ENCODE peak calls at places on chromosomes 1 and 21, in four cellular contexts. One of them, this sample, is unnamed.

GRCh38 chr1:16924919-16925477 is 3.3 kb downstream of the CROCC start:
- DNase-seq in activated effector memory CD4-positive, alpha-beta T cell treated with Interleukin-2 at 50 U/mL for 16 hours: no peak
- DNase-seq in Kasumi-1: no peak
- DNase-seq in adrenal gland: no peak
- DNase-seq in this sample: no peak

GRCh38 chr1:32321712-32322291 is 14.2 kb downstream of the MARCKSL1 start:
- DNase-seq in activated effector memory CD4-positive, alpha-beta T cell treated with Interleukin-2 at 50 U/mL for 16 hours: peak; percentile 14
- DNase-seq in Kasumi-1: peak; percentile 11
- DNase-seq in adrenal gland: no peak
- DNase-seq in this sample: no peak

GRCh38 chr1:210072129-210072528 is 134.1 kb downstream of the SYT14 start:
- DNase-seq in activated effector memory CD4-positive, alpha-beta T cell treated with Interleukin-2 at 50 U/mL for 16 hours: no peak
- DNase-seq in Kasumi-1: no peak
- DNase-seq in adrenal gland: no peak
- DNase-seq in this sample: no peak

GRCh38 chr21:45082715-45083114 is 8.3 kb downstream of the ADARB1 start:
- DNase-seq in activated effector memory CD4-positive, alpha-beta T cell treated with Interleukin-2 at 50 U/mL for 16 hours: no peak
- DNase-seq in Kasumi-1: no peak
- DNase-seq in adrenal gland: no peak
- DNase-seq in this sample: no peak

GRCh38 chr21:46069166-46069565 is 28.7 kb upstream of the COL6A2 start:
- DNase-seq in activated effector memory CD4-positive, alpha-beta T cell treated with Interleukin-2 at 50 U/mL for 16 hours: no peak
- DNase-seq in Kasumi-1: no peak
- DNase-seq in adrenal gland: no peak
- DNase-seq in this sample: no peak

GRCh38 chr1:172108494-172108893 is 267.2 kb downstream of the DNM3 start:
- DNase-seq in activated effector memory CD4-positive, alpha-beta T cell treated with Interleukin-2 at 50 U/mL for 16 hours: no peak
- DNase-seq in Kasumi-1: no peak
- DNase-seq in adrenal gland: no peak
- DNase-seq in this sample: no peak

GRCh38 chr1:218171302-218171893 is 113.7 kb upstream of the RRP15 start:
- DNase-seq in activated effector memory CD4-positive, alpha-beta T cell treated with Interleukin-2 at 50 U/mL for 16 hours: no peak
- DNase-seq in Kasumi-1: peak; percentile 83
- DNase-seq in adrenal gland: no peak
- DNase-seq in this sample: no peak

GRCh38 chr1:100955322-100955721 is 59.4 kb downstream of the SLC30A7 start:
- DNase-seq in activated effector memory CD4-positive, alpha-beta T cell treated with Interleukin-2 at 50 U/mL for 16 hours: no peak
- DNase-seq in Kasumi-1: no peak
- DNase-seq in adrenal gland: no peak
- DNase-seq in this sample: no peak

GRCh38 chr1:210434224-210434623 is 105.5 kb downstream of the HHAT start:
- DNase-seq in activated effector memory CD4-positive, alpha-beta T cell treated with Interleukin-2 at 50 U/mL for 16 hours: no peak
- DNase-seq in Kasumi-1: no peak
- DNase-seq in adrenal gland: no peak
- DNase-seq in this sample: no peak

GRCh38 chr1:47887060-47887851 is 109.9 kb downstream of the TRABD2B start:
- DNase-seq in activated effector memory CD4-positive, alpha-beta T cell treated with Interleukin-2 at 50 U/mL for 16 hours: no peak
- DNase-seq in Kasumi-1: no peak
- DNase-seq in adrenal gland: no peak
- DNase-seq in this sample: no peak

GRCh38 chr1:156941675-156942074 is 21.2 kb downstream of the LRRC71 start:
- DNase-seq in activated effector memory CD4-positive, alpha-beta T cell treated with Interleukin-2 at 50 U/mL for 16 hours: no peak
- DNase-seq in Kasumi-1: no peak
- DNase-seq in adrenal gland: no peak
- DNase-seq in this sample: no peak

GRCh38 chr1:94708811-94709210 is 111.3 kb upstream of the SLC44A3 start:
- DNase-seq in activated effector memory CD4-positive, alpha-beta T cell treated with Interleukin-2 at 50 U/mL for 16 hours: no peak
- DNase-seq in Kasumi-1: no peak
- DNase-seq in adrenal gland: no peak
- DNase-seq in this sample: no peak

GRCh38 chr1:54884135-54884586 is 2.8 kb downstream of the DHCR24 start:
- DNase-seq in activated effector memory CD4-positive, alpha-beta T cell treated with Interleukin-2 at 50 U/mL for 16 hours: no peak
- DNase-seq in Kasumi-1: no peak
- DNase-seq in adrenal gland: no peak
- DNase-seq in this sample: no peak

GRCh38 chr1:181855380-181855779 is 206.1 kb downstream of the ZNF648 start:
- DNase-seq in activated effector memory CD4-positive, alpha-beta T cell treated with Interleukin-2 at 50 U/mL for 16 hours: no peak
- DNase-seq in Kasumi-1: no peak
- DNase-seq in adrenal gland: no peak
- DNase-seq in this sample: no peak

GRCh38 chr1:26225033-26225831 is 8.8 kb upstream of the CEP85 start:
- DNase-seq in activated effector memory CD4-positive, alpha-beta T cell treated with Interleukin-2 at 50 U/mL for 16 hours: peak; percentile 11
- DNase-seq in Kasumi-1: no peak
- DNase-seq in adrenal gland: peak; percentile 89
- DNase-seq in this sample: peak; percentile 39

GRCh38 chr1:205325334-205325884 is 3.9 kb upstream of the NUAK2 start:
- DNase-seq in activated effector memory CD4-positive, alpha-beta T cell treated with Interleukin-2 at 50 U/mL for 16 hours: peak; percentile 33
- DNase-seq in Kasumi-1: peak; percentile 64
- DNase-seq in adrenal gland: peak; percentile 69
- DNase-seq in this sample: peak; percentile 42

GRCh38 chr1:59105548-59106507 is 191.1 kb upstream of the FGGY start:
- DNase-seq in activated effector memory CD4-positive, alpha-beta T cell treated with Interleukin-2 at 50 U/mL for 16 hours: no peak
- DNase-seq in Kasumi-1: no peak
- DNase-seq in adrenal gland: no peak
- DNase-seq in this sample: no peak

GRCh38 chr21:34008618-34009017 is 64.8 kb upstream of the MRPS6 start:
- DNase-seq in activated effector memory CD4-positive, alpha-beta T cell treated with Interleukin-2 at 50 U/mL for 16 hours: no peak
- DNase-seq in Kasumi-1: no peak
- DNase-seq in adrenal gland: no peak
- DNase-seq in this sample: no peak

GRCh38 chr1:171916315-171916771 is 75.0 kb downstream of the DNM3 start:
- DNase-seq in activated effector memory CD4-positive, alpha-beta T cell treated with Interleukin-2 at 50 U/mL for 16 hours: no peak
- DNase-seq in Kasumi-1: no peak
- DNase-seq in adrenal gland: no peak
- DNase-seq in this sample: no peak

GRCh38 chr1:205351984-205352713 is 4.6 kb downstream of the KLHDC8A start:
- DNase-seq in activated effector memory CD4-positive, alpha-beta T cell treated with Interleukin-2 at 50 U/mL for 16 hours: no peak
- DNase-seq in Kasumi-1: no peak
- DNase-seq in adrenal gland: peak; percentile 52
- DNase-seq in this sample: no peak

GRCh38 chr1:244970236-244970652 is 105.9 kb upstream of the HNRNPU start:
- DNase-seq in activated effector memory CD4-positive, alpha-beta T cell treated with Interleukin-2 at 50 U/mL for 16 hours: no peak
- DNase-seq in Kasumi-1: peak; percentile 77
- DNase-seq in adrenal gland: peak; percentile 82
- DNase-seq in this sample: peak; percentile 82

GRCh38 chr1:225451340-225451739 is 23.5 kb upstream of the LBR start:
- DNase-seq in activated effector memory CD4-positive, alpha-beta T cell treated with Interleukin-2 at 50 U/mL for 16 hours: no peak
- DNase-seq in Kasumi-1: no peak
- DNase-seq in adrenal gland: peak; percentile 9
- DNase-seq in this sample: no peak

GRCh38 chr1:182809414-182809957 is 19.9 kb downstream of the NPL start:
- DNase-seq in activated effector memory CD4-positive, alpha-beta T cell treated with Interleukin-2 at 50 U/mL for 16 hours: no peak
- DNase-seq in Kasumi-1: no peak
- DNase-seq in adrenal gland: no peak
- DNase-seq in this sample: no peak

GRCh38 chr1:168373869-168374268 is 93.2 kb downstream of the TBX19 start:
- DNase-seq in activated effector memory CD4-positive, alpha-beta T cell treated with Interleukin-2 at 50 U/mL for 16 hours: no peak
- DNase-seq in Kasumi-1: no peak
- DNase-seq in adrenal gland: no peak
- DNase-seq in this sample: no peak

GRCh38 chr1:235018720-235019444 is 109.8 kb downstream of the TOMM20 start:
- DNase-seq in activated effector memory CD4-positive, alpha-beta T cell treated with Interleukin-2 at 50 U/mL for 16 hours: no peak
- DNase-seq in Kasumi-1: no peak
- DNase-seq in adrenal gland: no peak
- DNase-seq in this sample: no peak

GRCh38 chr1:205917466-205918248 is 25.6 kb downstream of the SLC26A9 start:
- DNase-seq in activated effector memory CD4-positive, alpha-beta T cell treated with Interleukin-2 at 50 U/mL for 16 hours: no peak
- DNase-seq in Kasumi-1: no peak
- DNase-seq in adrenal gland: no peak
- DNase-seq in this sample: no peak

GRCh38 chr1:178895928-178896327 is 25.1 kb upstream of the ANGPTL1 start:
- DNase-seq in activated effector memory CD4-positive, alpha-beta T cell treated with Interleukin-2 at 50 U/mL for 16 hours: no peak
- DNase-seq in Kasumi-1: no peak
- DNase-seq in adrenal gland: no peak
- DNase-seq in this sample: no peak

GRCh38 chr1:209530990-209531389 is 52.5 kb upstream of the CAMK1G start:
- DNase-seq in activated effector memory CD4-positive, alpha-beta T cell treated with Interleukin-2 at 50 U/mL for 16 hours: no peak
- DNase-seq in Kasumi-1: no peak
- DNase-seq in adrenal gland: no peak
- DNase-seq in this sample: no peak

GRCh38 chr1:45400049-45400448 is 59.8 kb upstream of the MUTYH start:
- DNase-seq in activated effector memory CD4-positive, alpha-beta T cell treated with Interleukin-2 at 50 U/mL for 16 hours: no peak
- DNase-seq in Kasumi-1: no peak
- DNase-seq in adrenal gland: no peak
- DNase-seq in this sample: no peak

GRCh38 chr1:52629021-52629643 is 3.8 kb upstream of the SHISAL2A start:
- DNase-seq in activated effector memory CD4-positive, alpha-beta T cell treated with Interleukin-2 at 50 U/mL for 16 hours: no peak
- DNase-seq in Kasumi-1: no peak
- DNase-seq in adrenal gland: no peak
- DNase-seq in this sample: no peak

GRCh38 chr1:182054698-182055326 is 6.7 kb downstream of the ZNF648 start:
- DNase-seq in activated effector memory CD4-positive, alpha-beta T cell treated with Interleukin-2 at 50 U/mL for 16 hours: no peak
- DNase-seq in Kasumi-1: peak; percentile 70
- DNase-seq in adrenal gland: peak; percentile 36
- DNase-seq in this sample: no peak

GRCh38 chr1:221989741-221990140 is 247.9 kb upstream of the DUSP10 start:
- DNase-seq in activated effector memory CD4-positive, alpha-beta T cell treated with Interleukin-2 at 50 U/mL for 16 hours: no peak
- DNase-seq in Kasumi-1: no peak
- DNase-seq in adrenal gland: no peak
- DNase-seq in this sample: no peak

GRCh38 chr1:9901148-9902059 is 8.7 kb downstream of the CTNNBIP1 start:
- DNase-seq in activated effector memory CD4-positive, alpha-beta T cell treated with Interleukin-2 at 50 U/mL for 16 hours: no peak
- DNase-seq in Kasumi-1: no peak
- DNase-seq in adrenal gland: peak; percentile 34
- DNase-seq in this sample: no peak

GRCh38 chr1:44390277-44390676 is 14.8 kb upstream of the RNF220 start:
- DNase-seq in activated effector memory CD4-positive, alpha-beta T cell treated with Interleukin-2 at 50 U/mL for 16 hours: no peak
- DNase-seq in Kasumi-1: no peak
- DNase-seq in adrenal gland: no peak
- DNase-seq in this sample: no peak